ENCODE peak calls at places on chromosome 6, in seven cellular contexts. One of them, this sample, is unnamed.

GRCh38 chr6:150145830-150146229 is 3.0 kb downstream of the PPP1R14C start:
- DNase-seq in CD8-positive, alpha-beta memory T cell: no peak
- DNase-seq in activated naive CD4-positive, alpha-beta T cell treated with anti-CD3 and anti-CD28 coated beads, Interleukin-2, amount 50 U/mL, for 16 hours: no peak
- DNase-seq in activated CD4-positive, alpha-beta T cell treated with anti-CD3 and anti-CD28 coated beads, Interleukin-2, amount 50 U/mL, for 48 hours: no peak
- DNase-seq in stimulated activated CD8-positive, alpha-beta memory T cell treated with anti-CD3 and anti-CD28 coated beads, Interleukin-15, amount 100 ng/mL, for 24 hours: no peak
- DNase-seq in NCI-H1105 treated with DMSO at 0.1 percent for 48 hours: no peak
- DNase-seq in choroid plexus epithelial cell: no peak
- DNase-seq in this sample: no peak

GRCh38 chr6:113221850-113222249 is 635.3 kb upstream of the MARCKS start:
- DNase-seq in stimulated activated CD8-positive, alpha-beta memory T cell treated with anti-CD3 and anti-CD28 coated beads, Interleukin-15, amount 100 ng/mL, for 24 hours: no peak
- DNase-seq in NCI-H1105 treated with DMSO at 0.1 percent for 48 hours: no peak
- DNase-seq in activated naive CD4-positive, alpha-beta T cell treated with anti-CD3 and anti-CD28 coated beads, Interleukin-2, amount 50 U/mL, for 16 hours: no peak
- DNase-seq in activated CD4-positive, alpha-beta T cell treated with anti-CD3 and anti-CD28 coated beads, Interleukin-2, amount 50 U/mL, for 48 hours: no peak
- DNase-seq in CD8-positive, alpha-beta memory T cell: no peak
- DNase-seq in choroid plexus epithelial cell: no peak
- DNase-seq in this sample: no peak

GRCh38 chr6:148311849-148312669 is 30.6 kb upstream of the SASH1 start:
- DNase-seq in activated naive CD4-positive, alpha-beta T cell treated with anti-CD3 and anti-CD28 coated beads, Interleukin-2, amount 50 U/mL, for 16 hours: no peak
- DNase-seq in activated CD4-positive, alpha-beta T cell treated with anti-CD3 and anti-CD28 coated beads, Interleukin-2, amount 50 U/mL, for 48 hours: no peak
- DNase-seq in CD8-positive, alpha-beta memory T cell: no peak
- DNase-seq in NCI-H1105 treated with DMSO at 0.1 percent for 48 hours: no peak
- DNase-seq in stimulated activated CD8-positive, alpha-beta memory T cell treated with anti-CD3 and anti-CD28 coated beads, Interleukin-15, amount 100 ng/mL, for 24 hours: no peak
- DNase-seq in choroid plexus epithelial cell: no peak
- DNase-seq in this sample: no peak

GRCh38 chr6:128432394-128432793 is 88.0 kb downstream of the PTPRK start:
- DNase-seq in stimulated activated CD8-positive, alpha-beta memory T cell treated with anti-CD3 and anti-CD28 coated beads, Interleukin-15, amount 100 ng/mL, for 24 hours: no peak
- DNase-seq in choroid plexus epithelial cell: peak
- DNase-seq in activated naive CD4-positive, alpha-beta T cell treated with anti-CD3 and anti-CD28 coated beads, Interleukin-2, amount 50 U/mL, for 16 hours: no peak
- DNase-seq in CD8-positive, alpha-beta memory T cell: no peak
- DNase-seq in activated CD4-positive, alpha-beta T cell treated with anti-CD3 and anti-CD28 coated beads, Interleukin-2, amount 50 U/mL, for 48 hours: no peak
- DNase-seq in NCI-H1105 treated with DMSO at 0.1 percent for 48 hours: no peak
- DNase-seq in this sample: no peak

GRCh38 chr6:82712826-82713225 is 349.2 kb downstream of the TPBG start:
- DNase-seq in stimulated activated CD8-positive, alpha-beta memory T cell treated with anti-CD3 and anti-CD28 coated beads, Interleukin-15, amount 100 ng/mL, for 24 hours: no peak
- DNase-seq in choroid plexus epithelial cell: peak
- DNase-seq in CD8-positive, alpha-beta memory T cell: no peak
- DNase-seq in NCI-H1105 treated with DMSO at 0.1 percent for 48 hours: no peak
- DNase-seq in activated naive CD4-positive, alpha-beta T cell treated with anti-CD3 and anti-CD28 coated beads, Interleukin-2, amount 50 U/mL, for 16 hours: no peak
- DNase-seq in activated CD4-positive, alpha-beta T cell treated with anti-CD3 and anti-CD28 coated beads, Interleukin-2, amount 50 U/mL, for 48 hours: no peak
- DNase-seq in this sample: no peak

GRCh38 chr6:53915292-53915691 is 120.5 kb downstream of the LRRC1 start:
- DNase-seq in activated naive CD4-positive, alpha-beta T cell treated with anti-CD3 and anti-CD28 coated beads, Interleukin-2, amount 50 U/mL, for 16 hours: no peak
- DNase-seq in NCI-H1105 treated with DMSO at 0.1 percent for 48 hours: no peak
- DNase-seq in choroid plexus epithelial cell: no peak
- DNase-seq in activated CD4-positive, alpha-beta T cell treated with anti-CD3 and anti-CD28 coated beads, Interleukin-2, amount 50 U/mL, for 48 hours: no peak
- DNase-seq in stimulated activated CD8-positive, alpha-beta memory T cell treated with anti-CD3 and anti-CD28 coated beads, Interleukin-15, amount 100 ng/mL, for 24 hours: no peak
- DNase-seq in CD8-positive, alpha-beta memory T cell: no peak
- DNase-seq in this sample: no peak

GRCh38 chr6:18958146-18958545 is 571.0 kb downstream of the RNF144B start:
- DNase-seq in CD8-positive, alpha-beta memory T cell: no peak
- DNase-seq in choroid plexus epithelial cell: no peak
- DNase-seq in NCI-H1105 treated with DMSO at 0.1 percent for 48 hours: no peak
- DNase-seq in stimulated activated CD8-positive, alpha-beta memory T cell treated with anti-CD3 and anti-CD28 coated beads, Interleukin-15, amount 100 ng/mL, for 24 hours: no peak
- DNase-seq in activated CD4-positive, alpha-beta T cell treated with anti-CD3 and anti-CD28 coated beads, Interleukin-2, amount 50 U/mL, for 48 hours: no peak
- DNase-seq in activated naive CD4-positive, alpha-beta T cell treated with anti-CD3 and anti-CD28 coated beads, Interleukin-2, amount 50 U/mL, for 16 hours: no peak
- DNase-seq in this sample: no peak

GRCh38 chr6:160030103-160030502 is 61.2 kb downstream of the IGF2R start:
- DNase-seq in activated naive CD4-positive, alpha-beta T cell treated with anti-CD3 and anti-CD28 coated beads, Interleukin-2, amount 50 U/mL, for 16 hours: no peak
- DNase-seq in NCI-H1105 treated with DMSO at 0.1 percent for 48 hours: peak
- DNase-seq in stimulated activated CD8-positive, alpha-beta memory T cell treated with anti-CD3 and anti-CD28 coated beads, Interleukin-15, amount 100 ng/mL, for 24 hours: no peak
- DNase-seq in activated CD4-positive, alpha-beta T cell treated with anti-CD3 and anti-CD28 coated beads, Interleukin-2, amount 50 U/mL, for 48 hours: no peak
- DNase-seq in CD8-positive, alpha-beta memory T cell: no peak
- DNase-seq in choroid plexus epithelial cell: peak
- DNase-seq in this sample: peak

GRCh38 chr6:105319331-105319730 is 83.6 kb downstream of the PREP start:
- DNase-seq in activated CD4-positive, alpha-beta T cell treated with anti-CD3 and anti-CD28 coated beads, Interleukin-2, amount 50 U/mL, for 48 hours: no peak
- DNase-seq in NCI-H1105 treated with DMSO at 0.1 percent for 48 hours: no peak
- DNase-seq in activated naive CD4-positive, alpha-beta T cell treated with anti-CD3 and anti-CD28 coated beads, Interleukin-2, amount 50 U/mL, for 16 hours: no peak
- DNase-seq in CD8-positive, alpha-beta memory T cell: no peak
- DNase-seq in choroid plexus epithelial cell: no peak
- DNase-seq in stimulated activated CD8-positive, alpha-beta memory T cell treated with anti-CD3 and anti-CD28 coated beads, Interleukin-15, amount 100 ng/mL, for 24 hours: no peak
- DNase-seq in this sample: no peak

GRCh38 chr6:35258858-35259193 is 709 bp upstream of the ZNF76 start:
- DNase-seq in choroid plexus epithelial cell: peak
- DNase-seq in CD8-positive, alpha-beta memory T cell: no peak
- DNase-seq in stimulated activated CD8-positive, alpha-beta memory T cell treated with anti-CD3 and anti-CD28 coated beads, Interleukin-15, amount 100 ng/mL, for 24 hours: peak
- DNase-seq in activated CD4-positive, alpha-beta T cell treated with anti-CD3 and anti-CD28 coated beads, Interleukin-2, amount 50 U/mL, for 48 hours: no peak
- DNase-seq in activated naive CD4-positive, alpha-beta T cell treated with anti-CD3 and anti-CD28 coated beads, Interleukin-2, amount 50 U/mL, for 16 hours: peak
- DNase-seq in NCI-H1105 treated with DMSO at 0.1 percent for 48 hours: peak
- DNase-seq in this sample: no peak

GRCh38 chr6:119044263-119044662 is 34.2 kb downstream of the FAM184A start:
- DNase-seq in CD8-positive, alpha-beta memory T cell: no peak
- DNase-seq in stimulated activated CD8-positive, alpha-beta memory T cell treated with anti-CD3 and anti-CD28 coated beads, Interleukin-15, amount 100 ng/mL, for 24 hours: no peak
- DNase-seq in activated CD4-positive, alpha-beta T cell treated with anti-CD3 and anti-CD28 coated beads, Interleukin-2, amount 50 U/mL, for 48 hours: no peak
- DNase-seq in activated naive CD4-positive, alpha-beta T cell treated with anti-CD3 and anti-CD28 coated beads, Interleukin-2, amount 50 U/mL, for 16 hours: no peak
- DNase-seq in NCI-H1105 treated with DMSO at 0.1 percent for 48 hours: no peak
- DNase-seq in choroid plexus epithelial cell: no peak
- DNase-seq in this sample: no peak

GRCh38 chr6:166693880-166694279 is 66.8 kb upstream of the RPS6KA2 start:
- DNase-seq in CD8-positive, alpha-beta memory T cell: no peak
- DNase-seq in stimulated activated CD8-positive, alpha-beta memory T cell treated with anti-CD3 and anti-CD28 coated beads, Interleukin-15, amount 100 ng/mL, for 24 hours: no peak
- DNase-seq in activated CD4-positive, alpha-beta T cell treated with anti-CD3 and anti-CD28 coated beads, Interleukin-2, amount 50 U/mL, for 48 hours: no peak
- DNase-seq in choroid plexus epithelial cell: no peak
- DNase-seq in activated naive CD4-positive, alpha-beta T cell treated with anti-CD3 and anti-CD28 coated beads, Interleukin-2, amount 50 U/mL, for 16 hours: no peak
- DNase-seq in NCI-H1105 treated with DMSO at 0.1 percent for 48 hours: no peak
- DNase-seq in this sample: no peak

GRCh38 chr6:71649893-71650292 is 236.5 kb upstream of the RIMS1 start:
- DNase-seq in stimulated activated CD8-positive, alpha-beta memory T cell treated with anti-CD3 and anti-CD28 coated beads, Interleukin-15, amount 100 ng/mL, for 24 hours: no peak
- DNase-seq in activated CD4-positive, alpha-beta T cell treated with anti-CD3 and anti-CD28 coated beads, Interleukin-2, amount 50 U/mL, for 48 hours: no peak
- DNase-seq in CD8-positive, alpha-beta memory T cell: no peak
- DNase-seq in choroid plexus epithelial cell: no peak
- DNase-seq in NCI-H1105 treated with DMSO at 0.1 percent for 48 hours: no peak
- DNase-seq in activated naive CD4-positive, alpha-beta T cell treated with anti-CD3 and anti-CD28 coated beads, Interleukin-2, amount 50 U/mL, for 16 hours: no peak
- DNase-seq in this sample: no peak

GRCh38 chr6:91435630-91436029 is 848.8 kb upstream of the MAP3K7 start:
- DNase-seq in activated naive CD4-positive, alpha-beta T cell treated with anti-CD3 and anti-CD28 coated beads, Interleukin-2, amount 50 U/mL, for 16 hours: no peak
- DNase-seq in activated CD4-positive, alpha-beta T cell treated with anti-CD3 and anti-CD28 coated beads, Interleukin-2, amount 50 U/mL, for 48 hours: no peak
- DNase-seq in stimulated activated CD8-positive, alpha-beta memory T cell treated with anti-CD3 and anti-CD28 coated beads, Interleukin-15, amount 100 ng/mL, for 24 hours: no peak
- DNase-seq in CD8-positive, alpha-beta memory T cell: no peak
- DNase-seq in choroid plexus epithelial cell: no peak
- DNase-seq in NCI-H1105 treated with DMSO at 0.1 percent for 48 hours: no peak
- DNase-seq in this sample: no peak

GRCh38 chr6:74585779-74586178 is 620.1 kb downstream of the COL12A1 start:
- DNase-seq in activated naive CD4-positive, alpha-beta T cell treated with anti-CD3 and anti-CD28 coated beads, Interleukin-2, amount 50 U/mL, for 16 hours: no peak
- DNase-seq in CD8-positive, alpha-beta memory T cell: no peak
- DNase-seq in NCI-H1105 treated with DMSO at 0.1 percent for 48 hours: no peak
- DNase-seq in choroid plexus epithelial cell: peak
- DNase-seq in activated CD4-positive, alpha-beta T cell treated with anti-CD3 and anti-CD28 coated beads, Interleukin-2, amount 50 U/mL, for 48 hours: no peak
- DNase-seq in stimulated activated CD8-positive, alpha-beta memory T cell treated with anti-CD3 and anti-CD28 coated beads, Interleukin-15, amount 100 ng/mL, for 24 hours: no peak
- DNase-seq in this sample: no peak

GRCh38 chr6:4351857-4352669 is 216.7 kb upstream of the ECI2 start:
- DNase-seq in choroid plexus epithelial cell: peak
- DNase-seq in NCI-H1105 treated with DMSO at 0.1 percent for 48 hours: no peak
- DNase-seq in activated naive CD4-positive, alpha-beta T cell treated with anti-CD3 and anti-CD28 coated beads, Interleukin-2, amount 50 U/mL, for 16 hours: no peak
- DNase-seq in activated CD4-positive, alpha-beta T cell treated with anti-CD3 and anti-CD28 coated beads, Interleukin-2, amount 50 U/mL, for 48 hours: no peak
- DNase-seq in stimulated activated CD8-positive, alpha-beta memory T cell treated with anti-CD3 and anti-CD28 coated beads, Interleukin-15, amount 100 ng/mL, for 24 hours: no peak
- DNase-seq in CD8-positive, alpha-beta memory T cell: no peak
- DNase-seq in this sample: peak

GRCh38 chr6:73675466-73676098 is 20.4 kb upstream of the CD109 start:
- DNase-seq in activated CD4-positive, alpha-beta T cell treated with anti-CD3 and anti-CD28 coated beads, Interleukin-2, amount 50 U/mL, for 48 hours: peak
- DNase-seq in activated naive CD4-positive, alpha-beta T cell treated with anti-CD3 and anti-CD28 coated beads, Interleukin-2, amount 50 U/mL, for 16 hours: peak
- DNase-seq in NCI-H1105 treated with DMSO at 0.1 percent for 48 hours: peak
- DNase-seq in CD8-positive, alpha-beta memory T cell: peak
- DNase-seq in stimulated activated CD8-positive, alpha-beta memory T cell treated with anti-CD3 and anti-CD28 coated beads, Interleukin-15, amount 100 ng/mL, for 24 hours: peak
- DNase-seq in choroid plexus epithelial cell: peak
- DNase-seq in this sample: peak

GRCh38 chr6:30793521-30794194 is 49.3 kb upstream of the IER3 start:
- DNase-seq in NCI-H1105 treated with DMSO at 0.1 percent for 48 hours: no peak
- DNase-seq in CD8-positive, alpha-beta memory T cell: no peak
- DNase-seq in activated CD4-positive, alpha-beta T cell treated with anti-CD3 and anti-CD28 coated beads, Interleukin-2, amount 50 U/mL, for 48 hours: no peak
- DNase-seq in stimulated activated CD8-positive, alpha-beta memory T cell treated with anti-CD3 and anti-CD28 coated beads, Interleukin-15, amount 100 ng/mL, for 24 hours: no peak
- DNase-seq in activated naive CD4-positive, alpha-beta T cell treated with anti-CD3 and anti-CD28 coated beads, Interleukin-2, amount 50 U/mL, for 16 hours: no peak
- DNase-seq in choroid plexus epithelial cell: peak
- DNase-seq in this sample: no peak

GRCh38 chr6:28165566-28165965 is 23.9 kb downstream of the ZKSCAN8 start:
- DNase-seq in choroid plexus epithelial cell: no peak
- DNase-seq in stimulated activated CD8-positive, alpha-beta memory T cell treated with anti-CD3 and anti-CD28 coated beads, Interleukin-15, amount 100 ng/mL, for 24 hours: no peak
- DNase-seq in activated naive CD4-positive, alpha-beta T cell treated with anti-CD3 and anti-CD28 coated beads, Interleukin-2, amount 50 U/mL, for 16 hours: no peak
- DNase-seq in NCI-H1105 treated with DMSO at 0.1 percent for 48 hours: no peak
- DNase-seq in activated CD4-positive, alpha-beta T cell treated with anti-CD3 and anti-CD28 coated beads, Interleukin-2, amount 50 U/mL, for 48 hours: no peak
- DNase-seq in CD8-positive, alpha-beta memory T cell: no peak
- DNase-seq in this sample: no peak

GRCh38 chr6:119157495-119157827 is 79.0 kb upstream of the FAM184A start:
- DNase-seq in NCI-H1105 treated with DMSO at 0.1 percent for 48 hours: no peak
- DNase-seq in activated CD4-positive, alpha-beta T cell treated with anti-CD3 and anti-CD28 coated beads, Interleukin-2, amount 50 U/mL, for 48 hours: no peak
- DNase-seq in CD8-positive, alpha-beta memory T cell: no peak
- DNase-seq in activated naive CD4-positive, alpha-beta T cell treated with anti-CD3 and anti-CD28 coated beads, Interleukin-2, amount 50 U/mL, for 16 hours: no peak
- DNase-seq in choroid plexus epithelial cell: no peak
- DNase-seq in stimulated activated CD8-positive, alpha-beta memory T cell treated with anti-CD3 and anti-CD28 coated beads, Interleukin-15, amount 100 ng/mL, for 24 hours: no peak
- DNase-seq in this sample: no peak